ENCODE peak calls at places on chromosomes 16 and 17, in seven cellular contexts. K, H, E, Q, T, Y and M are unnamed samples. For H3K4me1, the result is how much of the 10 kb centered on the place peaks cover.

GRCh38 chr17:36127199-36127881 is 23.7 kb downstream of the CCL4 start:
- DNase-seq in Y (no peak), T (no peak), E (no peak), H (peak), K (no peak), Q (no peak), M (no peak)

GRCh38 chr16:71895679-71896385 is 501 bp downstream of the IST1 start:
- DNase-seq in K (peak), Y (no peak), H (peak), E (peak), Q (peak), T (peak), M (peak)

GRCh38 chr17:75480281-75480680 is 23.8 kb downstream of the TMEM94 start:
- DNase-seq in E (no peak), H (no peak), K (peak), Y (no peak), T (no peak), Q (no peak), M (no peak)

GRCh38 chr16:57946181-57946801 is 24.6 kb downstream of the CNGB1 start:
- DNase-seq in K (no peak), Y (no peak), H (no peak), T (no peak), E (no peak), Q (no peak), M (no peak)

GRCh38 chr16:50372611-50373344 is 4.0 kb upstream of the BRD7 start:
- DNase-seq in Q (no peak), E (peak), T (peak), H (no peak), K (no peak), Y (no peak), M (peak)

GRCh38 chr16:1093284-1094123 is 2.5 kb downstream of the C1QTNF8 start:
- DNase-seq in Q (no peak), E (no peak), T (no peak), H (no peak), Y (no peak), K (no peak), M (no peak)

GRCh38 chr17:31915456-31916100 is 14.1 kb upstream of the UTP6 start:
- DNase-seq in Y (no peak), E (no peak), T (no peak), K (no peak), H (no peak), Q (no peak), M (no peak)

GRCh38 chr17:27565874-27566672 is 64.9 kb upstream of the LGALS9 start:
- DNase-seq in Y (no peak), K (no peak), T (no peak), E (no peak), H (no peak), Q (no peak), M (no peak)

GRCh38 chr17:68172461-68172954 is 75.3 kb upstream of the AMZ2 start:
- DNase-seq in E (peak), Y (peak), Q (peak), H (peak), K (peak), T (peak), M (peak)

GRCh38 chr16:68362952-68363846 is 52.4 kb downstream of the PRMT7 start:
- DNase-seq in T (no peak), K (no peak), E (no peak), H (no peak), Y (no peak), Q (no peak), M (peak)

GRCh38 chr17:16439303-16439791 is 24.0 kb downstream of the TRPV2 start:
- DNase-seq in Q (no peak), K (no peak), E (no peak), H (peak), Y (no peak), T (no peak), M (peak)

GRCh38 chr16:17246974-17247718 is 223.6 kb downstream of the XYLT1 start:
- DNase-seq in T (no peak), K (no peak), H (no peak), Y (no peak), E (peak), Q (no peak), M (no peak)

GRCh38 chr17:59844884-59845594 is 47.7 kb downstream of the TUBD1 start:
- DNase-seq in Y (peak), H (peak), K (no peak), Q (no peak), E (no peak), T (no peak), M (no peak)

GRCh38 chr17:77487677-77488530 is 347.1 kb downstream of the SEC14L1 start:
- DNase-seq in K (peak), H (no peak), T (no peak), Y (no peak), E (no peak), Q (no peak), M (no peak)

GRCh38 chr17:1720856-1721386 is 3.6 kb upstream of the WDR81 start:
- DNase-seq in T (peak), Y (peak), K (no peak), Q (peak), H (peak), E (peak), M (peak)

GRCh38 chr16:82072313-82072712 is 37.3 kb downstream of the HSD17B2 start:
- DNase-seq in K (no peak), Q (no peak), Y (no peak), E (no peak), H (no peak), T (no peak), M (no peak)

GRCh38 chr17:79615926-79616325 is 5.1 kb upstream of the RBFOX3 start:
- DNase-seq in T (no peak), Y (no peak), H (no peak), Q (peak), K (peak), E (no peak), M (no peak)

GRCh38 chr16:49504626-49505025 is 131.0 kb downstream of the C16orf78 start:
- DNase-seq in Q (no peak), Y (no peak), E (no peak), H (no peak), T (no peak), K (no peak), M (no peak)

GRCh38 chr17:34275881-34276280 is 5.9 kb downstream of the CCL7 start:
- DNase-seq in T (no peak), Q (no peak), Y (no peak), K (no peak), E (no peak), H (no peak), M (no peak)

GRCh38 chr16:88461291-88462269 is 8.5 kb downstream of the ZFPM1 start:
- DNase-seq in K (no peak), E (peak), T (no peak), Q (no peak), Y (peak), H (no peak), M (no peak)

GRCh38 chr17:76734080-76734840 is 2.9 kb downstream of the SRSF2 start:
- DNase-seq in Q (no peak), H (no peak), T (no peak), Y (no peak), E (peak), K (no peak), M (no peak)

GRCh38 chr17:7176870-7177209 is 2.3 kb downstream of the ASGR1 start:
- DNase-seq in T (no peak), K (peak), Y (no peak), E (no peak), Q (no peak), H (no peak), M (peak)
- H3K27ac ChIP-seq in T (no peak), K (no peak), Y (no peak), E (no peak), Q (no peak), H (no peak), M (no peak)

GRCh38 chr17:17661834-17662233 is 19.4 kb upstream of the RAI1 start:
- DNase-seq in Y (no peak), H (no peak), Q (no peak), K (no peak), T (no peak), E (no peak), M (no peak)
- H3K4me3 ChIP-seq in Y (no peak), H (no peak), Q (no peak), K (no peak), T (no peak), E (no peak), M (no peak)

DNA sequence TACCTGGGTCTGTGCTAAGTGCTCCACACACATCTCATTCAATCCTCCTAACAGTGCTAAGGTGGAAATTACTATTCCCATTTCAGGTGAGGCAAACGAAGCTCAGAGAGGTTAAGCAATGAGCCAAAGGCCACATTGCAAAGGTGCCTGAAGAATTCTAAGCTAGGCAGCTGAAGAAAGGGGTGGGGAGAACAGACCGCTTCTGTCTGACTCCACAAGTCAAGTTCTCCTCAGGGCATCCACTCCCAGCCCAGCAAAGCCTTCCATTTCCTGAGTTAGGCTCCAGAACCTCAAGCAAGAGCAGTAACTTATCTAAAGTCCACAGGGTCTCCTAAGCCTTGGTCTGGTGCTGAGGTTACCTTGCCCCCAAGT is 27.0 kb upstream of the MRPS23 start:
- DNase-seq in Y (no peak), H (no peak), T (no peak), E (no peak), Q (no peak), K (no peak), M (no peak)
- H3K4me1 ChIP-seq in Y (half or more), H (under half), T (under half), E (half or more), Q (half or more), K (under half), M (under half)

DNA sequence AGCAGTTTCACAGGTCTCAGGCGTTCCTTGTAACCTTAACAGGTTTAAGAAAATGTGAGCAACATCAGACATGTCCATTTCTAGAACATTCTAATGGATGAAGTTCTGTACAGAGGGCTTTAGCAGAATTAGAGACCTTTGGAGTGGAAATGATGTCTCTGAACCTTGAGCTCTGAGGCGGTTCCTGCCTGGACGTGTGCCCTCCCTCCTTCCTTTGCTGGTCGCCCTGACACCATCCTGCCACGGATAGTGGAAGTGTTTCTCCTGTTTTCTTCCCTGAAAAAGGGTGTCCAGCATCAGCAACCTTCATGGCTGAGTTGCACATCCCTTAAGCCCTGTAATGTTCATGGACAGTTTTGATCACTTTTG is 11.1 kb downstream of the SPATA33 start:
- DNase-seq in Y (no peak), T (no peak), Q (no peak), H (peak), E (no peak), K (peak), M (no peak)
- H3K27ac ChIP-seq in Y (no peak), T (no peak), Q (no peak), H (no peak), E (no peak), K (peak), M (peak)

DNA sequence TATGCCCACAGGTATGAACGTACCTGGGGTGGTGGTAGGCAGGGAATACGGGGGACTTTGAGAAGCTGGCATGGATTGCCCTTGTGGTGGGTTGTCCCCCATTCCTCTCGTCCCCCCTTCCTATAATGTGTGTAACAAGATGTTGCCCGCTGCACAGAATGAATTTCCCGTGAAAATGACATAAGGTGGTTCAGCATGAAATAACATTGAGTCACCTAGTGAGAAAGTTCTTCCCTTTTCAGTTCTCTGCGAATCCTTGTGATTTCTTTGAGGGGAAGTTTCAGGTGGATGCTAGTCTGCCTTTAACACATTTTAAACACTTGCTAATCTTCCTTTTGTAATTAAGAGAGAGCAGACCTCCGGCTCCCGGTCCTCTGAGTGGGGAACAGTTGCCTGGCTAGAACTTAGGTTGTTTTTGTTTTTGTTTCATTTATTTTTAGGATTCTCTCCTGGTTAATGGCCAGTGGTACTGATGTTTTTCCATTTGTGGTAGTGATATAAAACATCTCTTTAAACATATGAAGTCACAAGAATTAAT is 58.9 kb downstream of the RAP1GAP2 start:
- DNase-seq in E (no peak), K (no peak), Y (no peak), Q (no peak), T (no peak), H (no peak), M (no peak)
- H3K4me3 ChIP-seq in E (peak), K (peak), Y (peak), Q (no peak), T (no peak), H (no peak), M (peak)

GRCh38 chr16:66519482-66519881 is 30.4 kb downstream of the TK2 start:
- DNase-seq in T (no peak), Y (no peak), K (no peak), Q (peak), E (no peak), H (no peak), M (no peak)
- H3K4me1 ChIP-seq in T (under half), Y (half or more), K (under half), Q (under half), E (under half), H (under half), M (half or more)

DNA sequence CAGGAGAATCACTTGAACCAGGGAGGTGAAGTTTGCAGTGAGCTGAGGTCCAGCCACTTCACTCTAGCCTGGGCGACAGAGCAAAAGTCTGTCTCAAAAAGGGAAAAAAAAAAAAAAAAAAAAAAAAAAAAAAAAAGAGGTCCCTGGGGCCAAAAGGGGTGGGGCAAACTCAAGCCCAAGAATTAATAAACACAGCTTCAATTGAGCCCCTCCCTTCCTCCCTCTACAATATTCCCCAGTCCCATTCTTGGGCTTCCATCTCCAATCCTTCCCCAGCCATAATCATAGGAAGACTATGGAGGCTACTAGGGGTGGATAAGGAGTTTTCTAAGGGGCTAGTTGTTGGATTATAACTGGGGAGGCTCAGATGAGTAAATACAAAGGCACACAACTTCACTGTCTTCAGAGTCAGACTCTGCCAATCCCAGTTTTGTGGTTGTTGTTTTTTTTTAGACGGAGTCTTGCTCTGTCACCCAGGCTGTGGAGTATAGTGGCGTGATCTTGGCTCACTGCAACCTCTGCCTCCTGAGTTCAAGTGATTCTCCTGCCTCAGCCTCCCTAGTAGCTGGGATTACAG is 9.5 kb downstream of the CAVIN1 start:
- DNase-seq in Y (no peak), T (no peak), E (no peak), H (no peak), Q (no peak), K (no peak), M (no peak)
- H3K27ac ChIP-seq in Y (no peak), T (peak), E (no peak), H (no peak), Q (no peak), K (peak), M (peak)

DNA sequence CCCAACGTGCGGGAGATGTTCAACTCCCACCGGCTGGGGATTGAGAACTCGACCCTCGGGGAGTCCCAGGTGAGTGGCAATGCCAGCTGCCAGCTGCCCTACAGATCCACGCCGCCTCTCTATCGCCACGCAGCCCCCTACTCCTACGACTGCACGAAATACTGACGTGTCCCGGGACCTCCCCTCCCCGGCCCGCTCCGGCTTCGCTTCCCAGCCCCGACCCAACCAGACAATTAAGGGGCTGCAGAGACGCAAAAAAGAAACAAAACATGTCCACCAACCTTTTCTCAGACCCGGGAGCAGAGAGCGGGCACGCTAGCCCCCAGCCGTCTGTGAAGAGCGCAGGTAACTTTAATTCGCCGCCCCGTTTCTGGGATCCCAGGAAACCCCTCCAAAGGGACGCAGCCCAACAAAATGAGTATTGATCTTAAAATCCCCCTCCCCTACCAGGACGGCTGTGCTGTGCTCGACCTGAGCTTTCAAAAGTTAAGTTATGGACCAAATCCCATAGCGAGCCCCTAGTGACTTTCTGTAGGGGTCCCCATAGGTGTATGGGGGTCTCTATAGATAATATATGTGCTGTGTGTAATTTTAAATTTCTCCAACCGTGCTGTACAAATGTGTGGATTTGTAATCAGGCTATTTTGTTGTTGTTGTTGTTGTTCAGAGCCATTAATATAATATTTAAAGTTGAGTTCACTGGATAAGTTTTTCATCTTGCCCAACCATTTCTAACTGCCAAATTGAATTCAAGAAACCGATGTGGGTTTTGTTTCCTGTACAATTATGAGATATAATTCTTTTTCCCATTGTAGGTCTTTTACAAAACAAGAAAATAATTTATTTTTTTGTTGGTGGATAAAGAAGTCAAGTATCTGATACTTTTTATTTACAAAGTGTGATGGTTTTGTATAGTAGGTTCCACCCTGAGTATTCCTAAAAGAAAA is 2.3 kb downstream of the FOXC2 start:
- DNase-seq in Y (no peak), H (no peak), E (no peak), K (no peak), T (no peak), Q (no peak), M (no peak)
- H3K4me3 ChIP-seq in Y (no peak), H (no peak), E (no peak), K (no peak), T (no peak), Q (peak), M (no peak)

DNA sequence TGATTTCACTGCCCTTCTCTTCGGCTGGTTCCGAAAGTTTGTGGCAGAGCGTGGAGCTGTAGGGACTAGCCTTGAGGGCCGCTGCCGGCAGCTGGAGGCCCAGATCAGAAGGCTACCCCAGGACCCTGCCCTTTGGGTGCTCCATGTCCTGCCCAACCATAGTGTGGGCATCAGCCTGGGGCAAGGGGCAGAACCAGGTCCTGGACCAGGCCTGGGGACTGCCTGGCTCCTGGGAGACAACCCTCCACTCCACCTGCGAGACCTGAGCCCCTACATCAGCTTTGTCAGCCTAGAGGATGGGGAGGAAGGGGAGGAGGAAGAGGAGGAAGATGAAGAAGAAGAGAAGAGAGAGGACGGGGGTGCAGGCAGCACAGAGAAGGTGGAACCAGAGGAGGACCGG is 856 bp upstream of the CXCL16 start:
- DNase-seq in Y (no peak), K (no peak), H (no peak), T (no peak), Q (no peak), E (no peak), M (no peak)
- H3K4me1 ChIP-seq in Y (under half), K (under half), H (under half), T (under half), Q (under half), E (under half), M (under half)

DNA sequence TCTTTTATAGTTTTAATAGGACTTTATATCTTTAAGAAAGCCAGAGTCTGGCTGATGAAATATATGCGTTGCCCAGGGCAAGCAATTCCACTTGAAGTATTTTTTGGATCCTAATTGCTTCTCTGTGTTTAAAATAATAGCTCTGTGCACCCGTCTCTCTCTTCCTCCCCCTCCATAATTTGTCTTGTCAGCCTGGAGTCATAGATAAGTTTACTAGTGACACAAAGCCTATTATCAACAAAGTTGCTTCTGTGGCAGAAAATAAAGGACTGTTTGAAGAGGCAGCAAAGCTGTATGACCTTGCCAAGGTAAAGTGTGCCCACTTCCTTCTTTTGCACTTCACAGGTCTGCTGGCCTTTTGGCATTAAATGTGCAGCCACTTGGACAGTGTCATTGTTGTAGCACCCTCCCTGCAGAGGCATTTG is 28.6 kb upstream of the SLC12A3 start:
- DNase-seq in E (no peak), Q (no peak), K (no peak), H (no peak), Y (no peak), T (no peak), M (peak)
- H3K27ac ChIP-seq in E (no peak), Q (no peak), K (peak), H (no peak), Y (peak), T (no peak), M (peak)